ENCODE peak calls at places on chromosomes 7 and 10, in five cellular contexts. D is BJ, J is retinal pigment epithelial cell, X is psoas muscle, N is AG09309. K is an unnamed sample.

GRCh38 chr7:137970263-137970975 is 31.5 kb downstream of the CREB3L2 start:
- DNase-seq in X (peak), J (peak), N (peak), D (peak), K (no peak)

GRCh38 chr10:80416401-80417098 is 8.2 kb downstream of the PRXL2A start:
- DNase-seq in J (peak), D (no peak), N (no peak), X (peak), K (no peak)

GRCh38 chr7:88455696-88456095 is 149.0 kb upstream of the STEAP4 start:
- DNase-seq in N (no peak), D (no peak), J (peak), X (no peak), K (no peak)

GRCh38 chr7:39130304-39130703 is 152.6 kb downstream of the POU6F2 start:
- DNase-seq in X (no peak), J (no peak), D (no peak), N (no peak), K (no peak)

GRCh38 chr7:80014507-80014906 is 120.1 kb upstream of the GNAI1 start:
- DNase-seq in J (peak), D (no peak), N (peak), X (no peak), K (no peak)

GRCh38 chr10:110324805-110325280 is 20.1 kb upstream of the SMNDC1 start:
- DNase-seq in D (no peak), X (no peak), N (no peak), J (no peak), K (no peak)

GRCh38 chr7:140674899-140675701 is 2.4 kb downstream of the ADCK2 start:
- DNase-seq in X (no peak), N (no peak), D (no peak), J (no peak), K (no peak)

GRCh38 chr10:69498711-69499471 is 47.6 kb downstream of the TSPAN15 start:
- DNase-seq in J (no peak), X (peak), N (no peak), D (no peak), K (no peak)

GRCh38 chr10:81838950-81839349 is 36.0 kb upstream of the NRG3 start:
- DNase-seq in N (no peak), X (no peak), D (no peak), J (no peak), K (peak)
- TF ChIP-seq CTCF in N (no peak), X (no peak), D (no peak), J (peak), K (no peak)

DNA sequence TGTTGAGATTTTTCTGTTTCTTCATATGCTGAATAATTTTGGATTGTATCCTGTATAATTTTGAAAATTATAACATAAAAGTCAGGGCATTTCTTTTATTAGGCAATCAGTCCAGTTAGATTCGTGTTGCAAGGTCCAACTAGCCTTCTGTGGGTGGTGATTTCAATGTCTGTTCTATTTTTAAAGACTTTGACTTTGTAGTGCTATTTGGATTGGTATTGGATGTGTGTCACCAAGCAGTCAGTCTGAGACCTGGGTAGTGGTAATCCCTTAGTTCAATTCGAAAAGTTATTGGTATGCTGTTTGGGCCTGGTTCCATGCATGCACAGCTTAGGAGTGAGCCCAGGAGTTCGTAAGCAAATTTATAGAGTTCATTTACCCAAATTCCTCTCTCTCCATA is 82.2 kb downstream of the EPDR1 start:
- DNase-seq in D (no peak), X (no peak), N (no peak), J (no peak), K (no peak)
- TF ChIP-seq CTCF in D (no peak), X (no peak), N (no peak), J (no peak), K (no peak)

DNA sequence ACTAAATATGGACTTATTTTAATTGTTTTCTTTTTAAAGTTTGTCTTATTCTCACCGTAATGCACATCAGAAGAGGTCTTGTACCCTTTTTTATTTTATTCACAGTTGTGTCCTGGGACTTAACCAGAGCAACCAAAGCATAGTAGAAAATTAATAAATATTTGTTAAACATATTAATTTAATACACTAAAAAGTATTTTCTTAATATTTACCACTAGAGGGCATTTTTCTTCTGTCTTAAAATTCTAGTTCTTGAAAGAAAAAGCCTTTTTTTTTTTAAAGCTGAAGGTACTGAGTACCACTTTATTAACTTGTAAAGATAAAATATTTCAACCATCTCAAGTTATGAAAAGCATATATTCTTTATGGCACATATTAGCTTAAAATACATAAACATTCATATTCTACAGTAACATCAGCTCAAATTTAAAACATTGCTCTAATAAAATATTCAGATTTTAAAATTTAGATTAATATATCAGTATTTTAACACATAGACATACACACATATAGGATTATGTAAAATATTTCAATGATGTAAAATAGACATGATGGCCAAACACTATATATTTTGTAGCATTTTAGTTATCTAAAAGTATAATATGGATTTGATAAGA is 260.4 kb downstream of the SEMA3A start:
- DNase-seq in J (no peak), D (no peak), N (no peak), X (no peak), K (no peak)
- TF ChIP-seq CTCF in J (peak), D (peak), N (no peak), X (no peak), K (peak)

GRCh38 chr7:46480619-46481018 is 559.5 kb upstream of the IGFBP3 start:
- DNase-seq in N (no peak), J (no peak), D (no peak), X (no peak), K (no peak)

GRCh38 chr7:46490406-46490805 is 569.3 kb upstream of the IGFBP3 start:
- DNase-seq in D (no peak), J (no peak), N (no peak), X (no peak), K (no peak)

GRCh38 chr7:46479680-46480079 is 558.6 kb upstream of the IGFBP3 start:
- DNase-seq in D (no peak), N (no peak), X (no peak), J (no peak), K (no peak)

GRCh38 chr7:46486264-46487206 is 565.5 kb upstream of the IGFBP3 start:
- DNase-seq in J (no peak), X (peak), D (peak), N (peak), K (no peak)

GRCh38 chr7:46485481-46486065 is 564.5 kb upstream of the IGFBP3 start:
- DNase-seq in D (no peak), J (no peak), X (no peak), N (peak), K (no peak)
- TF ChIP-seq CTCF in D (peak), J (peak), X (no peak), N (peak), K (no peak)

DNA sequence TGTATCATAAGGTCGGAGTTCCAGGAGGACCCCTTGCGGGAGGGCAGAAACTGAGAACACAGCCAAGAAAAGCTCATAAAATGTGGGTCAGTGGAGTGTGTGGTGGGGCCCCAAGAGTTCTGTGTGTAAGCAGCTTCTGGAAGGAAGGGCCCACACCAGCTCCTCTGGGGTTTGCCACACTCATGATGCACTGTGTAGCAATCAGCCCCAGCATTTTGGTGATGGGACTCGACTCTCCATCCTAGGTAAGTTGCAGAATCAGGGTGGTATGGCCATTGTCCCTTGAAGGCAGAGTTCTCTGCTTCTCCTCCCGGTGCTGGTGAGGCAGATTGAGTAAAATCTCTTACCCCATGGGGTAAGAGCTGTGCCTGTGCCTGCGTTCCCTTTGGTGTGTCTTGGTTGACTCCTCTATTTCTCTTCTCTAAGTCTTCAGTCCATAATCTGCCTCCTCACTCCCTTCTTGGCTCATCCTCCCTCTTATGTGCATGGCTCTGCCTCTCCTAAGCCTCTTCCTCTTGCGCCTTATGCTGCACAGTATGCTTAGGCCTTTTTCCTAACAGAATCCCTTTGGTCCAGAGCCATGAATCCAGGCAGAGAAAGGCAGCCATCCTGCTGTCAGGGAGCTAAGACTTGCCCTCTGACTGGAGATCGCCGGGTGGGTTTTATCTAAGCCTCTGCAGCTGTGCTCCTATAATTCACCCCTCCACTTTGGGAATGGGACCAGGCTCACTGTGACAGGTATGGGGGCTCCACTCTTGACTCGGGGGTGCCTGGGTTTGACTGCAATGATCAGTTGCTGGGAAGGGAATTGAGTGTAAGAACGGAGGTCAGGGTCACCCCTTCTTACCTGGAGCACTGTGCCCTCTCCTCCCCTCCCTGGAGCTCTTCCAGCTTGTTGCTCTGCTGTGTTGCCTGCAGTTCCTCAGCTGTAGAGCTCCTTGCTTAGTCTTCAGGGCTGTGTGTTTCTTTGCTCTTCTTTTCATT is 17.8 kb downstream of the PRSS2 start:
- DNase-seq in J (no peak), X (no peak), D (no peak), N (no peak), K (no peak)
- TF ChIP-seq CTCF in J (no peak), X (no peak), D (no peak), N (no peak), K (no peak)